ENCODE peak calls at places on chromosomes 2 and 18, in seven cellular contexts. J, X, Y, H, O, U and K are unnamed samples.

GRCh38 chr2:18299423-18300212 is 260.8 kb downstream of the RDH14 start:
- DNase-seq in J (no peak), X (peak), Y (peak), H (peak), O (peak), U (no peak), K (no peak)

GRCh38 chr2:45954233-45954850 is 302.9 kb downstream of the PRKCE start:
- DNase-seq in J (no peak), X (no peak), Y (no peak), H (no peak), O (no peak), U (no peak), K (no peak)

GRCh38 chr2:113157108-113157896 is 16.5 kb upstream of the PSD4 start:
- DNase-seq in J (peak), X (peak), Y (peak), H (no peak), O (no peak), U (peak), K (peak)

GRCh38 chr2:145845207-145845894 is 1325.4 kb upstream of the ZEB2 start:
- DNase-seq in J (no peak), X (no peak), Y (no peak), H (peak), O (no peak), U (no peak), K (no peak)

GRCh38 chr2:34307636-34308035 is 708.5 kb upstream of the FAM98A start:
- DNase-seq in J (no peak), X (no peak), Y (no peak), H (no peak), O (no peak), U (no peak), K (no peak)

GRCh38 chr2:224520064-224520463 is 65.1 kb downstream of the CUL3 start:
- DNase-seq in J (no peak), X (no peak), Y (no peak), H (peak), O (peak), U (no peak), K (peak)

GRCh38 chr2:46451131-46451711 is 28.1 kb upstream of the TMEM247 start:
- DNase-seq in J (no peak), X (no peak), Y (no peak), H (peak), O (peak), U (no peak), K (no peak)

GRCh38 chr2:21658907-21659306 is 535.1 kb downstream of the TDRD15 start:
- DNase-seq in J (no peak), X (no peak), Y (no peak), H (no peak), O (no peak), U (no peak), K (no peak)

GRCh38 chr2:120346034-120346666 is at the start of gene INHBB:
- DNase-seq in J (no peak), X (peak), Y (no peak), H (no peak), O (peak), U (no peak), K (peak)

GRCh38 chr2:86393521-86394490 is 47.4 kb upstream of the KDM3A start:
- DNase-seq in J (no peak), X (peak), Y (no peak), H (peak), O (no peak), U (no peak), K (no peak)

GRCh38 chr2:27961997-27962396 is 71.5 kb downstream of the BABAM2 start:
- DNase-seq in J (no peak), X (no peak), Y (no peak), H (peak), O (peak), U (no peak), K (no peak)

GRCh38 chr2:118032169-118033013 is 18.5 kb upstream of the CCDC93 start:
- DNase-seq in J (peak), X (peak), Y (peak), H (peak), O (peak), U (peak), K (peak)

GRCh38 chr2:64592994-64593655 is 60.6 kb downstream of the SERTAD2 start:
- DNase-seq in J (no peak), X (no peak), Y (no peak), H (no peak), O (peak), U (no peak), K (no peak)

GRCh38 chr2:1496394-1496821 is 83.1 kb downstream of the TPO start:
- DNase-seq in J (no peak), X (no peak), Y (no peak), H (no peak), O (no peak), U (no peak), K (no peak)

GRCh38 chr2:30185175-30185574 is 38.4 kb downstream of the YPEL5 start:
- DNase-seq in J (no peak), X (no peak), Y (no peak), H (no peak), O (peak), U (no peak), K (no peak)

GRCh38 chr18:44309185-44309584 is 371.5 kb upstream of the SETBP1 start:
- DNase-seq in J (no peak), X (no peak), Y (no peak), H (no peak), O (peak), U (no peak), K (no peak)

GRCh38 chr2:29749843-29750242 is 171.5 kb downstream of the ALK start:
- DNase-seq in J (no peak), X (no peak), Y (no peak), H (no peak), O (no peak), U (peak), K (no peak)

GRCh38 chr2:147712051-147712450 is 132.8 kb upstream of the ACVR2A start:
- DNase-seq in J (no peak), X (no peak), Y (no peak), H (no peak), O (peak), U (no peak), K (no peak)

GRCh38 chr18:32956591-32957310 is 183.9 kb upstream of the KLHL14 start:
- DNase-seq in J (no peak), X (no peak), Y (no peak), H (peak), O (peak), U (no peak), K (no peak)

GRCh38 chr2:96861074-96861473 is 3.3 kb upstream of the ANKRD39 start:
- DNase-seq in J (no peak), X (no peak), Y (no peak), H (no peak), O (no peak), U (no peak), K (no peak)

GRCh38 chr2:217929294-217929671 is 73.5 kb downstream of the TNS1 start:
- DNase-seq in J (no peak), X (no peak), Y (no peak), H (no peak), O (no peak), U (no peak), K (no peak)
- TF ChIP-seq CTCF in J (no peak), X (no peak), Y (no peak), H (no peak), O (no peak), U (no peak), K (no peak)

GRCh38 chr18:13625843-13626543 is 100.4 kb downstream of the FAM210A start:
- DNase-seq in J (no peak), X (no peak), Y (no peak), H (no peak), O (no peak), U (no peak), K (no peak)

GRCh38 chr18:13626544-13626908 is 99.8 kb downstream of the FAM210A start:
- DNase-seq in J (no peak), X (no peak), Y (no peak), H (no peak), O (no peak), U (no peak), K (no peak)

GRCh38 chr18:13623871-13624270 is 102.5 kb downstream of the FAM210A start:
- DNase-seq in J (no peak), X (no peak), Y (no peak), H (no peak), O (no peak), U (no peak), K (no peak)

GRCh38 chr18:13624563-13625237 is 101.7 kb downstream of the FAM210A start:
- DNase-seq in J (no peak), X (no peak), Y (no peak), H (no peak), O (no peak), U (no peak), K (no peak)

DNA sequence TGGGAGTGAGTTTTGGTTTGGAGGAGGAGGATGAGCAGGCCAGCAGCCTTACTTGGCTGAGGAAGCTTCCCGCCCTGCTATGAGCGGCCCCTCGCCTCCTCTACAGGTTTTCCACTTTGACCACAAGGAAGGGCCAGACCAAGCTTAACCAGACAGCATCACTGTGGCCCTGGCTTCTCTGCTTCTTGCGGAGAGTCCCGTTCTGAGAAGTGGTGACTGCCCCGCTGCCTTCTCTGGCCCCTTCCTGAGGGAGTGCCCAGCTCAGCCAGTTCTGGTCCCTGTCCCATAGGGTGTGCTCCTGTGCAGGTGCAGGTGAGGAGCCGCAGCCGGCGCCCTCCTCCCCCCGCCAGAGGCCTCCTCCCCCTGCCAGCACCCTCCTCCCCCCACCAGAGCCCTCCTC is 101.0 kb downstream of the FAM210A start:
- DNase-seq in J (no peak), X (no peak), Y (no peak), H (no peak), O (no peak), U (no peak), K (no peak)
- TF ChIP-seq CTCF in J (no peak), X (no peak), Y (no peak), H (no peak), O (no peak), U (no peak), K (no peak)

DNA sequence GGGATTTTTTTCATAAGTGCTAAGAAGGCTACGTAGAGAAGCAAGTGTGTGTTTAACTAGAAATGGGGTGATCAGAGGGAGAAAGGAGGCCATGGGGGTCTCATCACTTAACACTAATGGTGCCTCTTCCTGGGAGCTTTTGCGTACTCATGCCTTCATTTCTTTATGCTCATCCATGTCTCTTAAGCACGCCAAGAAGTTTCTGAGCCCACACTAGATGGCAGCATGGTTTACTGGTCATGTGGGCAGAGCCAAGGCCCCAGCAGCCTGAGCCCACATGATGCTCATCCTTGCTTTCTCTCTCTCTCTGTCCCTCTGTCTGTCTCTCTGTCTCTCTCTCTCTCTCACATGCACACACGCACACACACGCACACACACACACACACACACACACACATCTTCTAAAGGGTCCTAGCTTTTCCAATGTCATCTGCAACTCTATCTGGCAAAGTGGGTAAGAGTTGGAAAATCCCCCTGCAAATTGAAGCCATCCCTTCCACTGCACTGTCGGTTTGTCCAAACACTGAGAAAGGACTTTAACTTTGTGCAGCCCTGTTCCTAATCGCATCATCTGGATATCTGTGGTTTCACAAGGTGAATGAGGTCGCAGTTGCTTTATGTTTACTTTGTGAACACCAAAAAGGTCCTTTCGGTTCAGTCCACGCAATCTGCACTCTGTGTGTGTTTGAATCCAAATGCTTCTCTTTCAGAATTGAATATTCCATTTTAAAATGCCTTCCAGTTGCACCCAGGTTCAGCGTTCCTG is 137.2 kb upstream of the CCDC68 start:
- DNase-seq in J (no peak), X (no peak), Y (peak), H (peak), O (peak), U (peak), K (peak)
- TF ChIP-seq CTCF in J (no peak), X (no peak), Y (no peak), H (peak), O (peak), U (no peak), K (peak)

GRCh38 chr2:8954990-8955389 is 48.5 kb downstream of the MBOAT2 start:
- DNase-seq in J (no peak), X (no peak), Y (no peak), H (peak), O (no peak), U (no peak), K (no peak)

GRCh38 chr2:8957593-8957992 is 45.9 kb downstream of the MBOAT2 start:
- DNase-seq in J (no peak), X (no peak), Y (peak), H (no peak), O (no peak), U (no peak), K (no peak)

GRCh38 chr2:8953525-8953924 is 50.0 kb downstream of the MBOAT2 start:
- DNase-seq in J (no peak), X (no peak), Y (no peak), H (no peak), O (no peak), U (no peak), K (no peak)

DNA sequence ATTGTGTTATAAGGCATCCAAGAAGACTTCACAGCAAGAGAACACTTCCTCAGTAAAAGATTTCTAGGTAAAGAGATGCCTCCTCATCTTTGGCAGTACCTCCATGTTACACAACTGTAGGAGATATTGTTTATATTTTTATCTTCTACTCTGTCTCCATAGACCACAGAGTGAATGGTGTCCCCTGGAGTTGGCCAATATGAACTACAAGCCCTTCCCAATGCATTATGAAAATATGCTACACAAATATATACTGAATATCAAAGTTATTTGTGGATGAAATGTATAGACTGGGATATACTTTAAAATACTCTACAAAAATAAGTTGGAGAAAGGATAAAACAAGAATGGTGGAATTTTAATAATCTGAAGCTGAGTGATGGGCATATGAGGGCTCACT is 46.7 kb downstream of the MBOAT2 start:
- DNase-seq in J (no peak), X (no peak), Y (no peak), H (no peak), O (no peak), U (no peak), K (no peak)
- TF ChIP-seq CTCF in J (no peak), X (no peak), Y (no peak), H (peak), O (peak), U (no peak), K (no peak)

GRCh38 chr2:179438653-179439052 is 174.0 kb upstream of the SESTD1 start:
- DNase-seq in J (no peak), X (no peak), Y (no peak), H (no peak), O (no peak), U (no peak), K (no peak)

GRCh38 chr2:179440642-179441251 is 176.1 kb upstream of the SESTD1 start:
- DNase-seq in J (no peak), X (no peak), Y (no peak), H (no peak), O (peak), U (no peak), K (peak)

GRCh38 chr2:179435021-179435420 is 170.4 kb upstream of the SESTD1 start:
- DNase-seq in J (no peak), X (no peak), Y (no peak), H (no peak), O (peak), U (no peak), K (no peak)

GRCh38 chr2:179434357-179434756 is 169.7 kb upstream of the SESTD1 start:
- DNase-seq in J (no peak), X (no peak), Y (no peak), H (no peak), O (no peak), U (no peak), K (no peak)

DNA sequence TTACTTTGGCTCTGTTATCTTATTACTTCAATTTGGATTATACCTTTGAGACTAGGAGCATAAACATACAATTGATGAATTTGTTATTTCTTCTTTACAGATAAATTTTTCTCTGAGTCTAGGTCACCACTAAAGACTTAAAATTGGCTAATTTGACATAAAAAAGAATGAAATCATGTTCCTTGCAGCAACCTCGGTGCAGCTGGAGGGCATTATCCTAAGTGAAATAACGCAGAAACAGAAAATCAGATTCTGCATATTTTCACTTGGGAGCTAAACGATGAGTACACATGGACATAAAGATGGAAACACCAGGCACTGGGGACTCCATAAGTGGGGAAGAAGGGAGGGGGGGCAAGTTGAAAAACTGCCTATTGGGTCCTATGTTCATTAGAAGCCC is 172.8 kb upstream of the SESTD1 start:
- DNase-seq in J (no peak), X (no peak), Y (no peak), H (no peak), O (no peak), U (no peak), K (no peak)
- TF ChIP-seq CTCF in J (no peak), X (no peak), Y (no peak), H (no peak), O (no peak), U (no peak), K (no peak)

GRCh38 chr2:20227894-20228505 is 3.1 kb upstream of the SDC1 start:
- DNase-seq in J (peak), X (no peak), Y (no peak), H (no peak), O (no peak), U (no peak), K (no peak)
- TF ChIP-seq CTCF in J (no peak), X (no peak), Y (no peak), H (peak), O (no peak), U (no peak), K (no peak)